ENCODE peak calls at places on chromosomes 12 and 14, in five cellular contexts. J, D, W, M and R are unnamed samples. For H3K4me1, the result is how much of the 10 kb centered on the place peaks cover.

GRCh38 chr12:57902371-57903042 is 38.9 kb upstream of the ATP23 start:
- DNase-seq in M (no peak), D (no peak), W (no peak), J (no peak), R (no peak)

GRCh38 chr14:34699873-34700621 is 14.3 kb downstream of the CFL2 start:
- DNase-seq in D (no peak), J (no peak), W (no peak), M (no peak), R (no peak)

GRCh38 chr12:71141270-71141948 is 16.4 kb downstream of the TSPAN8 start:
- DNase-seq in D (no peak), J (no peak), W (no peak), M (no peak), R (peak)

GRCh38 chr12:34606749-34607519 is 584.6 kb downstream of the ALG10 start:
- DNase-seq in D (no peak), W (peak), J (no peak), M (peak), R (no peak)

GRCh38 chr14:37045340-37046061 is 126.9 kb downstream of the SLC25A21 start:
- DNase-seq in J (no peak), D (no peak), M (no peak), W (no peak), R (no peak)

GRCh38 chr12:132450391-132451171 is 39.4 kb upstream of the FBRSL1 start:
- DNase-seq in D (no peak), M (no peak), W (peak), J (no peak), R (no peak)

GRCh38 chr14:93050761-93051160 is 65.0 kb downstream of the ITPK1 start:
- DNase-seq in J (no peak), D (peak), M (no peak), W (peak), R (no peak)

GRCh38 chr12:132398386-132398991 is 69.1 kb upstream of the GALNT9 start:
- DNase-seq in W (peak), D (peak), J (no peak), M (no peak), R (peak)

GRCh38 chr14:55094630-55095157 is 34.4 kb upstream of the LGALS3 start:
- DNase-seq in J (no peak), D (no peak), M (no peak), W (no peak), R (no peak)

GRCh38 chr12:42144174-42144423 is 575 bp downstream of the GXYLT1 start:
- DNase-seq in J (peak), M (no peak), W (peak), D (no peak), R (no peak)

GRCh38 chr14:104341532-104342434 is 203.4 kb downstream of the KIF26A start:
- DNase-seq in J (peak), W (peak), M (no peak), D (no peak), R (no peak)

GRCh38 chr14:36450550-36450949 is 69.5 kb downstream of the NKX2-1 start:
- DNase-seq in W (no peak), D (no peak), J (no peak), M (no peak), R (no peak)

GRCh38 chr12:65886996-65887395 is 62.7 kb downstream of the HMGA2 start:
- DNase-seq in W (no peak), J (no peak), M (no peak), D (no peak), R (no peak)

GRCh38 chr12:121663610-121663929 is 5.9 kb downstream of the MORN3 start:
- DNase-seq in D (no peak), W (no peak), M (no peak), J (no peak), R (no peak)

GRCh38 chr12:989751-990278 is 1.2 kb upstream of the ERC1 start:
- DNase-seq in W (no peak), M (peak), J (peak), D (no peak), R (peak)

GRCh38 chr14:93956082-93956481 is 20.3 kb downstream of the ASB2 start:
- DNase-seq in J (no peak), M (no peak), W (no peak), D (no peak), R (no peak)

GRCh38 chr14:55249423-55249822 is 21.8 kb upstream of the FBXO34 start:
- DNase-seq in M (no peak), D (no peak), J (peak), W (no peak), R (no peak)

GRCh38 chr14:36316131-36316530 is 4.3 kb downstream of the MBIP start:
- DNase-seq in W (no peak), D (no peak), J (no peak), M (no peak), R (no peak)

GRCh38 chr12:58566599-58566998 is 353.7 kb downstream of the LRIG3 start:
- DNase-seq in J (no peak), D (no peak), W (no peak), M (no peak), R (no peak)

GRCh38 chr12:126337556-126337955 is 1272.3 kb downstream of the AACS start:
- DNase-seq in M (no peak), D (no peak), W (no peak), J (no peak), R (no peak)

DNA sequence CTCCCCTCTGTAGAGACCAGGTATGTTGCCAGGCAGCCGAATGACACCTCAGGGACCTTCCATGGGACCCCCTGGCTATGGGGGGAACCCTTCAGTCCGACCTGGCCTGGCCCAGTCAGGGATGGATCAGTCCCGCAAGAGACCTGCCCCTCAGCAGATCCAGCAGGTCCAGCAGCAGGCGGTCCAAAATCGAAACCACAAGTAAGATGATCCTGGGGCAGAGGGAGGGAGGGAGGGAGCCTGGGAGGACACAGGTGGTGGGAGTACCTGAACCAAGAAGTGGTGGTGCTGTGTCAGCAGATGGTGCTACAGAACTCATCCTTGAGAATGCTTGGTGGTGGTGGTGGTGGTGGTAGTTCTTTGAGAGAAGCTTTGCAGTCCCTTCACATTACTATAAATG is 1.0 kb downstream of the SMARCD1 start:
- DNase-seq in W (no peak), J (no peak), D (no peak), M (no peak), R (no peak)
- H3K4me1 ChIP-seq in W (under half), J (under half), D (under half), M (under half), R (under half)

DNA sequence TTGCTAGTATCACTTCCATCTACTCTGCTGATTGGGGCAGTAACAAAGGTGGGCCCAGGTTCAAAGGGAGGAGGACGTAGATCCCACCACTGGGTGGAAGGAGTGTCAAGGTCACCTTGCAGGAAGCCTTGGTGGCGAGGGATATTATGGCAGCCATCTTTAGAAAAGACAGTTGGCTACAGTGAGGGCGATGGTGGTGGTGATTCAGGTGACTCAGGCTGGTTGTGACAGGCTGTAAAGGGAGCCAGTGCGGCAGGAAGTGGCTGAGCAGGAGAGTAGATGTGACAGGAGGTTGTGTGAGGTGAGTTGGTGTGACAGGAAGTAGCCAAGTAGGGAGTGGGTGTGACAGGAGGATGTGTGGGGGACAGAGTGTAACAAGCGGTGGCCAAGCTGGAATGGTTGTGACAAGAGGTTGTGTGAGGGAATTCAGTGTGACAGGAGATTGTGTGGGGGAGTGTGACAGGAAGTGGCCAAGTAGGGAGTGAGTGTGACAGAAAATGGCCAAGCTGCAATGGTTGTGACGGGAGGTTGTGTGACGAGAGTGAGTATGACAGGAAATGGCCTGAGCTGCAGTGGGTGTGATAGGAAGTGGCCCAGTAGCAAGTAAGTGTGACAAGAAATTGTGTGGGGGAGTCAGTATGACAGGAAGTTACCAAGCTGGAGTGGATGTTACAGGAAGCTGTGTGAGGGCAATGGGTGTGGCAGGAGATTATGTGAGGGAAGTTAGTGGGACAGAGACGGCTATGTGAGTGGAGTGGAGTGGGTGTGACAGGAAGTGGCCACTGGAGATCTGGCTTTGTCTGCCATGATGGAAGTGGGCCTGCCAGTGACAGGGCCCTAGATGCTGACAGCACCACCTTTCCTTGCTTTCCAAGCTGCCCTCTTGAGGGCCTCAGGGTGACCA is 136.5 kb upstream of the MYL2 start:
- DNase-seq in M (no peak), J (no peak), D (no peak), W (no peak), R (no peak)
- H3K27ac ChIP-seq in M (no peak), J (no peak), D (no peak), W (no peak), R (no peak)

DNA sequence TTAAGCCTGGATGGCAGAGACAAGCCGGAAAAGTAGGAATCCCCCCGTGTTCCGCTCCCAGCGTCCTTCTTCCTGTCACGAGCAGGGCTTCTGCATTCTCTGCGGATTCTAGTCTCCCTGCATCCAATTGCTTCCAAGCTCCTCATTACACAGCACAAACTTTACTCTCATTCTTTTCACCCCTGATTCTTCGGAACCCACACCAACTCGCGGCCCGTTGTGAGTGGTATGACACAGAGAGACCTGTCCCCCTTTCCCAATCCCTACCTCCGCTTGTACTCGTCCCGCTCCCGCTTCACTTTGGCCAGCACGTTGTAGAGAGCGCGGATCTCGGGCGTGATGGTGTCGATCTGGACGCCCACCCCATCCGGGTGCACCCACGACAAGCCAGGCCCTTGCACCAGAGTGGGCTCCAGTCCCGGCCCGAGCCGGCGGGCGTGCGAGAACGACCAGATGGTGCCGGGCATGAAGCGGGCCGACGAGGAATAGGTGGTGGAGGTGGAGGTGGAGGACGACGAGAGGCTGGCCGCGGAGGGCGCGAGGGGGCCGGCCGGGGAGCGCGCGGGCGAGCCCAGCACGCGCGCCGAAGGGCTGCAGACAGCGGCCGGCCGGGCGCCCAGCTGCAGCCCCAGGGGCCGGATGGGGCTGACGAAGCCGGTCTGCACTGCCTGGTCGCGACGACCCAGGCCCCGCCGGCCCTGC is 701 bp downstream of the IFFO1 start:
- DNase-seq in J (peak), W (peak), D (no peak), M (no peak), R (no peak)
- H3K4me1 ChIP-seq in J (half or more), W (under half), D (half or more), M (half or more), R (half or more)

GRCh38 chr12:105986779-105987686 is 151.7 kb downstream of the NUAK1 start:
- DNase-seq in W (no peak), J (peak), D (no peak), M (no peak), R (no peak)

GRCh38 chr12:105985383-105985782 is 153.4 kb downstream of the NUAK1 start:
- DNase-seq in J (no peak), M (no peak), W (no peak), D (no peak), R (no peak)

GRCh38 chr12:105983622-105984325 is 155.0 kb downstream of the NUAK1 start:
- DNase-seq in W (no peak), D (no peak), J (no peak), M (no peak), R (no peak)

GRCh38 chr12:105992849-105993740 is 145.7 kb downstream of the NUAK1 start:
- DNase-seq in D (no peak), M (no peak), W (peak), J (no peak), R (no peak)

GRCh38 chr12:105987687-105988035 is 151.1 kb downstream of the NUAK1 start:
- DNase-seq in M (no peak), W (no peak), J (no peak), D (no peak), R (no peak)
- H3K27ac ChIP-seq in M (no peak), W (no peak), J (no peak), D (no peak), R (no peak)

GRCh38 chr12:124396544-124397398 is 101.9 kb downstream of the RFLNA start:
- DNase-seq in D (peak), W (peak), J (peak), M (peak), R (peak)
- H3K4me1 ChIP-seq in D (half or more), W (under half), J (half or more), M (half or more), R (under half)

DNA sequence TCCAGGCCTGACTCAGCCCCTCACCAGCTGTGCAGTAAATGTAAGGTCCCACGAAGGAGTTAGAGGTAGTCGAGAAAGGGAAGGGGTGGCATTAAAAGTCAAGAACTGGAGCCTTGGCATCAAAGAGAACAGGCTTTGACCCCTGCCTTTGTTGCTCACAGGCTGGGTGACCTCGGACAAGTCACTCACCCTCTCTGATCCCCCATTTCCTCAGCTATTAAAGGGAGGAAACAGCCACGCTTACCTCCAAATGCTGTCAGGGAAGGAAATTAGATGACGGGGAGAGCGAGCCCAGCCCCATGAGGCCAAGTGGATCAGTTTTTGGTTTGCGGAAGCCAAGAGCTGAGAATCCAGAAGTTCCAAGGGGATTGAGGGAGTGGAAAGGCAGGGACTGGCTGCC is 104.9 kb upstream of the MYL2 start:
- DNase-seq in J (no peak), M (no peak), D (no peak), W (no peak), R (no peak)
- H3K27ac ChIP-seq in J (no peak), M (no peak), D (no peak), W (no peak), R (no peak)

DNA sequence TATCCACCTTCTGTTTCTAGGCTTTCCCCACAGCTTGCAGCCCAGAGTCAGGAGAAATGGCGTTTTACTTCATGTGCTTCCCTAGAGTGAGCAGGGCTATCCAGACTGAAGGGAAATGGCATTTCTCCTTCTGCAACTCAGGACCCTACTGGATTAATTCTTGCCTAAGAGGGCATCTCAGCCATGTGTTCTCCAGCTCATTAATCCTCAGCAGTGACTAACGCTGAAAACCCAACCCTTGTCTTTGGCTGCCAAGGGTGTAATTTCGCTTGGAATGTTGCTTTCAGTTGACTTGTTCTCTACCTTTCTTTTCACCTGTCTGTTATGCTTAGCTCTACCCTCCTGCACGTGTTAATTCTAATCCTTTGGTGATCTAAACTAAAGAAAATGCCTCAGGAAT is 21.0 kb upstream of the EMP1 start:
- DNase-seq in W (no peak), D (no peak), M (no peak), J (no peak), R (no peak)
- H3K4me1 ChIP-seq in W (under half), D (under half), M (half or more), J (under half), R (under half)

GRCh38 chr12:92136021-92136735 is 9.5 kb downstream of the BTG1 start:
- DNase-seq in W (no peak), D (no peak), M (no peak), J (no peak), R (no peak)
- H3K27ac ChIP-seq in W (peak), D (peak), M (peak), J (no peak), R (no peak)

DNA sequence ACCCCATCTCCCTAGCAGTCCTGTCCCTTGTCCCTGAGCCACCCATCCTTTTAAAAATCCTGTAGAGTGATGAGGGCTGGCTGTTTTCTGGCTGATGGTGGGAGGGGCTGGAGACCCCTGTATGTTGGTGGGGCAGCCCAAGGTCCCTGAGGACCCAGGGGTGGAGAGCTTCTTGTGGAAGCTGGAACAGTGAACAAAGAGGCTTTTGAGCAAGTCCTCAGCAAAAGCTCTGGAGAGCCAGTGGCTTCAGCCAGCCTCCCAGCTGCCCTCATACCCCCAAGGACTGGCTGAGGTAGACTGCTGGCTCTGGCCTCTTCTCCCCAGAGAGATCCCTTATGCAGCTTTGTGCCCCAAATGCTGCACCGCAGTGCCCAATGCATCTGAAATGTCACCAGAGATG is 29.2 kb upstream of the COL2A1 start:
- DNase-seq in W (no peak), M (no peak), D (no peak), J (no peak), R (no peak)
- H3K4me1 ChIP-seq in W (under half), M (under half), D (under half), J (under half), R (under half)

GRCh38 chr14:75881986-75882385 is 99.8 kb downstream of the TGFB3 start:
- DNase-seq in D (no peak), W (no peak), M (no peak), J (no peak), R (no peak)

GRCh38 chr14:75886661-75887348 is 95.0 kb downstream of the TGFB3 start:
- DNase-seq in D (no peak), J (no peak), M (no peak), W (no peak), R (no peak)

GRCh38 chr14:75888933-75889332 is 92.9 kb downstream of the TGFB3 start:
- DNase-seq in W (no peak), J (no peak), M (no peak), D (no peak), R (no peak)

GRCh38 chr14:75884198-75884611 is 97.6 kb downstream of the TGFB3 start:
- DNase-seq in W (no peak), D (no peak), J (no peak), M (no peak), R (no peak)

DNA sequence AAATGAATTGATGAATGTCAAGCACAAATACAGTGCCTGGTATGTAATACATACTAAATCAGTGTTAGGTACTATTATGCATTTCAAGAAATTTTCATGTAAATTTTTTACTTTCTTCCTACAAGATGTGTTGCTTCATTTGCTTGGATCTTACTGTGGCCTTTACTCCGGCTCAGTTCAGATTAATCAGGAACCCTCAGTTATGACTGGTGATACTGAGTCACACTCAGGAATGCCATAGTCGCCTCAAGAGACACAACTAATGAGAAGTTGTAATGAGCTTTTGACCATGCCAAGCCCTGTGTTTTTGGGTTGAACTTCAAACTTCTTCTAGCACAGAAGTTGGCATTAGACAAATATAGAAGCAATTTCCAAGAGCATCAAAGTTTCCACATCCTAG is 96.0 kb downstream of the TGFB3 start:
- DNase-seq in J (no peak), M (no peak), W (no peak), D (no peak), R (peak)
- H3K27ac ChIP-seq in J (no peak), M (no peak), W (no peak), D (no peak), R (no peak)